ENCODE peak calls at places on chromosomes 4 and X, in four cellular contexts. L is mesendoderm; Q is endothelial cell of umbilical vein; A is CD8-positive, alpha-beta T cell. U is an unnamed sample.
A peak's percentile ranks its signal among the peaks of the same experiment; 100 is the strongest.

GRCh38 chr4:98481167-98481566 is 177.2 kb downstream of the TSPAN5 start:
- DNase-seq in L (no peak), Q (no peak), A (no peak), U (no peak)

GRCh38 chr4:139922625-139923024 is 231.4 kb downstream of the MAML3 start:
- DNase-seq in L (no peak), Q (peak; percentile 67), A (no peak), U (no peak)

GRCh38 chr4:37802068-37802666 is 24.3 kb upstream of the PGM2 start:
- DNase-seq in L (peak; percentile 84), Q (peak; percentile 73), A (no peak), U (no peak)

GRCh38 chr4:86891785-86892638 is at the start of gene C4orf36:
- DNase-seq in L (peak; percentile 94), Q (peak; percentile 43), A (no peak), U (no peak)

GRCh38 chr4:79852305-79852730 is 220.7 kb downstream of the ANTXR2 start:
- DNase-seq in L (peak; percentile 86), Q (peak; percentile 63), A (no peak), U (no peak)

GRCh38 chr4:107699466-107700206 is 20.4 kb downstream of the PAPSS1 start:
- DNase-seq in L (no peak), Q (peak; percentile 76), A (no peak), U (no peak)

GRCh38 chrX:30751497-30751896 is 98.3 kb downstream of the GK start:
- DNase-seq in L (no peak), Q (no peak), A (no peak), U (no peak)

GRCh38 chr4:93764647-93765246 is 63.8 kb upstream of the ATOH1 start:
- DNase-seq in L (peak; percentile 46), Q (peak; percentile 56), A (no peak), U (no peak)

GRCh38 chr4:172726001-172726423 is 442.6 kb upstream of the GALNT7 start:
- DNase-seq in L (peak; percentile 71), Q (no peak), A (no peak), U (no peak)

GRCh38 chr4:113471141-113471860 is 290.2 kb downstream of the CAMK2D start:
- DNase-seq in L (no peak), Q (no peak), A (no peak), U (no peak)

GRCh38 chr4:150117094-150117493 is 38.8 kb downstream of the DCLK2 start:
- DNase-seq in L (no peak), Q (no peak), A (no peak), U (no peak)

GRCh38 chrX:105972690-105973386 is 65.7 kb downstream of the SERPINA7 start:
- DNase-seq in L (no peak), Q (no peak), A (no peak), U (no peak)

GRCh38 chr4:133095591-133095990 is 53.5 kb upstream of the PCDH10 start:
- DNase-seq in L (no peak), Q (no peak), A (no peak), U (no peak)

GRCh38 chr4:67459164-67459563 is 86.1 kb downstream of the CENPC start:
- DNase-seq in L (peak; percentile 22), Q (no peak), A (no peak), U (no peak)

GRCh38 chrX:75522565-75523411 is at the start of gene ZDHHC15:
- DNase-seq in L (peak; percentile 72), Q (peak; percentile 0), A (peak; percentile 32), U (no peak)

GRCh38 chr4:1852904-1853623 is 2.9 kb downstream of the LETM1 start:
- DNase-seq in L (no peak), Q (no peak), A (no peak), U (no peak)

GRCh38 chr4:38531126-38531737 is 132.8 kb upstream of the KLF3 start:
- DNase-seq in L (no peak), Q (no peak), A (no peak), U (no peak)

GRCh38 chr4:143616771-143617170 is 83.7 kb downstream of the FREM3 start:
- DNase-seq in L (no peak), Q (no peak), A (no peak), U (no peak)

GRCh38 chrX:122868626-122869025 is 315.5 kb upstream of the GRIA3 start:
- DNase-seq in L (no peak), Q (no peak), A (no peak), U (no peak)

GRCh38 chr4:106676173-106676921 is 307.8 kb upstream of the GIMD1 start:
- DNase-seq in L (no peak), Q (no peak), A (no peak), U (no peak)

GRCh38 chrX:98962996-98963395 is 1447.1 kb downstream of the PCDH19 start:
- DNase-seq in L (peak; percentile 2), Q (no peak), A (no peak), U (no peak)

GRCh38 chr4:127648061-127648460 is 15.3 kb downstream of the INTU start:
- DNase-seq in L (no peak), Q (no peak), A (no peak), U (no peak)

GRCh38 chr4:38162240-38162784 is 202.1 kb downstream of the PTTG2 start:
- DNase-seq in L (no peak), Q (peak; percentile 88), A (no peak), U (no peak)

GRCh38 chrX:108245462-108245861 is 153.9 kb downstream of the ATG4A start:
- DNase-seq in L (peak; percentile 22), Q (no peak), A (no peak), U (no peak)

GRCh38 chrX:140034916-140035315 is 69.6 kb upstream of the CXorf66 start:
- DNase-seq in L (peak; percentile 8), Q (no peak), A (no peak), U (no peak)

GRCh38 chr4:20603671-20604313 is 96.5 kb upstream of the PACRGL start:
- DNase-seq in L (no peak), Q (peak; percentile 86), A (no peak), U (no peak)

GRCh38 chrX:378443-378842 is 8.3 kb downstream of the PPP2R3B start:
- DNase-seq in L (no peak), Q (no peak), A (no peak), U (no peak)

GRCh38 chr4:828641-829271 is 2.8 kb upstream of the CPLX1 start:
- DNase-seq in L (peak; percentile 63), Q (no peak), A (no peak), U (no peak)

GRCh38 chr4:4945021-4945420 is 74.2 kb downstream of the CYTL1 start:
- DNase-seq in L (no peak), Q (no peak), A (no peak), U (no peak)

GRCh38 chrX:74535211-74535621 is 79.2 kb downstream of the RLIM start:
- DNase-seq in L (peak; percentile 86), Q (no peak), A (no peak), U (no peak)

GRCh38 chr4:186942745-186943606 is 219.3 kb upstream of the FAT1 start:
- DNase-seq in L (no peak), Q (no peak), A (no peak), U (no peak)

GRCh38 chr4:108556588-108557200 is 63.7 kb upstream of the RPL34 start:
- DNase-seq in L (no peak), Q (no peak), A (no peak), U (no peak)

GRCh38 chr4:141711211-141711610 is 74.8 kb downstream of the IL15 start:
- DNase-seq in L (peak; percentile 24), Q (peak; percentile 50), A (no peak), U (no peak)

GRCh38 chr4:47122592-47123291 is 91.4 kb downstream of the GABRB1 start:
- DNase-seq in L (peak; percentile 88), Q (peak; percentile 74), A (peak; percentile 33), U (peak; percentile 8)

GRCh38 chr4:102533348-102533747 is 32.2 kb downstream of the NFKB1 start:
- DNase-seq in L (no peak), Q (no peak), A (no peak), U (no peak)

GRCh38 chr4:34512631-34513030 is 1731.7 kb downstream of the ARAP2 start:
- DNase-seq in L (peak; percentile 48), Q (no peak), A (no peak), U (no peak)

GRCh38 chr4:66688674-66689073 is 856.6 kb downstream of the CENPC start:
- DNase-seq in L (no peak), Q (peak; percentile 29), A (no peak), U (no peak)

GRCh38 chr4:73220815-73221214 is 37.8 kb downstream of the ANKRD17 start:
- DNase-seq in L (no peak), Q (no peak), A (no peak), U (no peak)
- H3K4me1 ChIP-seq in L (peaks cover 10% of the 10 kb centered on the region), Q (peaks cover 20% of the 10 kb centered on the region), A (peaks cover 20% of the 10 kb centered on the region), U (peaks cover 15% of the 10 kb centered on the region)

DNA sequence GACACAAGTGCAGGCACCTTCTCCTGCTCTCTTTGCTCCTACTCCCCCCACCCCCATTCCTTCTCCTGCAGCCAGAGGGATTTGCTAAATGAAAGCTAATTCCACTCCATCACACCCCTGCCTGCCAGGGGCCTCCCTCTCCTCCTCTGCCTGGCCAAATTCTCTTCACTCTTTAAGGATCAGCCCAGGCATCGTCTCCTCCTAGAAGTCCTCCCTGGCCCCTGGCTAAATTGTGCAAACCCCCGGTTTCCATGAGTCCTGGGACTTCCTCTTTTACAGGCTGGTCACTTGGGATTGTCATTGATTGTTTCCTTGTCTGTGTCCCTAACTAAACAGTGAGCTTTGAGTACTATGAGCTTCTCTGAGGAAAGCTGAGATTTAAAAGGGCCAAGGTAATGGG is 8.7 kb upstream of the ABLIM2 start:
- DNase-seq in L (no peak), Q (no peak), A (no peak), U (no peak)
- H3K4me1 ChIP-seq in L (no peaks in the 10 kb centered on the region), Q (no peaks in the 10 kb centered on the region), A (no peaks in the 10 kb centered on the region), U (no peaks in the 10 kb centered on the region)

GRCh38 chr4:82373816-82374740 is at the start of gene HNRNPD:
- DNase-seq in L (peak; percentile 100), Q (peak; percentile 99), A (peak; percentile 91), U (peak; percentile 87)
- H3K4me1 ChIP-seq in L (peaks cover 4% of the 10 kb centered on the region), Q (peaks cover 30% of the 10 kb centered on the region), A (peaks cover 33% of the 10 kb centered on the region), U (peaks cover 20% of the 10 kb centered on the region)

DNA sequence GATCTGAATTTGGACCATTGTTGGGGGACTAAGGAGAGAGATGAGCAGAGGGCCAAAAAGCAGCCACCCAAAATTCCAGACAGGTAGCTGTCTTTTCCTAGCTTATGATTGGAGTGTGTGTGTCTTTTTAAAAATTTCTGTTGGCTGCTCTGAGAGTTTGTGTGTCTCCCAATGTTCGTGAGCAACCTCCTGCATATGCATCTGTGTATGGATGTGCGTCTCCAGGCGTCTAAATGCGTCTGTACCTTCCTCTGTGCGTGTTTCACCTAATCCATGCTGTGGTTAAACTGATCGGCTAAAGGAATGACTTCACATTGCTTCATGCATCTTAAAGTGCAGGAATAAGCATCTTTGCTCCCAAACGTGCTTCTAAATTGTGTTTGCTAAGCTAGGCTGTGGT is 65.5 kb upstream of the LAS1L start:
- DNase-seq in L (no peak), Q (no peak), A (no peak), U (no peak)
- H3K4me1 ChIP-seq in L (no peaks in the 10 kb centered on the region), Q (peaks cover 51% of the 10 kb centered on the region), A (peaks cover 87% of the 10 kb centered on the region), U (peaks cover 53% of the 10 kb centered on the region)

DNA sequence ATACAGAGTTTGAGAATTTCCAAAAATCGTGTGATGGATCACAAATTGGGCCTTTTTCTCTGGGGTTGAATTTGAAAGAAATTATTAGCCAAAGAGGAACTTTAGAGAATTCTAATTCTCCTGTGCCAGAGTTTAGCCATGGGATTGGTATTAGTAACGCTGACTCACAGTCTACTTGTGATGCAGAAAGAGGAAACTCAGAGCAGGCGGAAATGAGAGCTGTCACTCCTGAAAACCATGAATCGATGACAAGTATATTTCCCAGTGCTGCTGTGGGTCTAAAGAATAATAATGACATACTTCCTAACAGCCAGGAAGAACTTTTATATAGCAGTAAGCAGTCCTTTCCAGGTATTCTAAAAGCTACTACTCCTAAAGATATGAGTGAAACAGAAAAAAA is 64.9 kb downstream of the N4BP2 start:
- DNase-seq in L (peak; percentile 27), Q (peak; percentile 93), A (no peak), U (no peak)
- H3K4me1 ChIP-seq in L (no peaks in the 10 kb centered on the region), Q (peaks cover 18% of the 10 kb centered on the region), A (peaks cover 31% of the 10 kb centered on the region), U (peaks cover 15% of the 10 kb centered on the region)

U was measured in effector memory CD4-positive, alpha-beta T cell.